ENCODE peak calls at places on chromosomes 7 and 10, in five cellular contexts. B, H, V, S and N are unnamed samples. For H3K36me3 and H3K9me3, the result is how much of the 10 kb centered on the place peaks cover.

GRCh38 chr7:610531-611280 is 91.1 kb upstream of the PDGFA start:
- DNase-seq in B (no peak), H (no peak), V (no peak), S (no peak), N (peak)

GRCh38 chr7:83427929-83428328 is 221.0 kb downstream of the SEMA3E start:
- DNase-seq in B (no peak), H (no peak), V (no peak), S (no peak), N (no peak)

GRCh38 chr7:155505422-155505793 is 41.0 kb downstream of the CNPY1 start:
- DNase-seq in B (no peak), H (no peak), V (no peak), S (no peak), N (no peak)

GRCh38 chr7:149854611-149855367 is 16.6 kb downstream of the ZNF862 start:
- DNase-seq in B (no peak), H (peak), V (no peak), S (peak), N (peak)

GRCh38 chr7:8035647-8036518 is 67.3 kb downstream of the GLCCI1 start:
- DNase-seq in B (no peak), H (no peak), V (no peak), S (no peak), N (no peak)

GRCh38 chr7:7719235-7719634 is 828 bp upstream of the RPA3 start:
- DNase-seq in B (no peak), H (no peak), V (no peak), S (peak), N (peak)

GRCh38 chr10:36256905-36257304 is 614.8 kb upstream of the FZD8 start:
- DNase-seq in B (no peak), H (no peak), V (no peak), S (no peak), N (no peak)

GRCh38 chr7:55021053-55021452 is 2.2 kb downstream of the EGFR start:
- DNase-seq in B (no peak), H (no peak), V (no peak), S (no peak), N (no peak)

GRCh38 chr7:123797673-123798526 is 47.1 kb upstream of the HYAL4 start:
- DNase-seq in B (no peak), H (peak), V (peak), S (peak), N (no peak)

GRCh38 chr10:86599729-86600128 is 54.6 kb upstream of the OPN4 start:
- DNase-seq in B (no peak), H (no peak), V (no peak), S (no peak), N (no peak)

GRCh38 chr10:60896033-60896432 is 48.0 kb downstream of the RHOBTB1 start:
- DNase-seq in B (no peak), H (no peak), V (no peak), S (no peak), N (no peak)

GRCh38 chr10:77073066-77073960 is 564.3 kb downstream of the KCNMA1 start:
- DNase-seq in B (peak), H (no peak), V (no peak), S (peak), N (peak)

GRCh38 chr10:132865851-132866600 is 76.3 kb downstream of the CFAP46 start:
- DNase-seq in B (peak), H (no peak), V (no peak), S (no peak), N (peak)

GRCh38 chr10:52949899-52950298 is 177.3 kb upstream of the MBL2 start:
- DNase-seq in B (no peak), H (no peak), V (no peak), S (no peak), N (no peak)

GRCh38 chr7:265998-266850 is 23.7 kb upstream of the FOXL3 start:
- DNase-seq in B (peak), H (no peak), V (no peak), S (no peak), N (no peak)

GRCh38 chr10:44370731-44371248 is 14.1 kb downstream of the CXCL12 start:
- DNase-seq in B (no peak), H (no peak), V (no peak), S (peak), N (no peak)

GRCh38 chr10:35735412-35735811 is 93.3 kb upstream of the FZD8 start:
- DNase-seq in B (no peak), H (no peak), V (no peak), S (no peak), N (no peak)

GRCh38 chr7:22934473-22935065 is 79.4 kb downstream of the HYCC1 start:
- DNase-seq in B (no peak), H (no peak), V (no peak), S (no peak), N (no peak)

DNA sequence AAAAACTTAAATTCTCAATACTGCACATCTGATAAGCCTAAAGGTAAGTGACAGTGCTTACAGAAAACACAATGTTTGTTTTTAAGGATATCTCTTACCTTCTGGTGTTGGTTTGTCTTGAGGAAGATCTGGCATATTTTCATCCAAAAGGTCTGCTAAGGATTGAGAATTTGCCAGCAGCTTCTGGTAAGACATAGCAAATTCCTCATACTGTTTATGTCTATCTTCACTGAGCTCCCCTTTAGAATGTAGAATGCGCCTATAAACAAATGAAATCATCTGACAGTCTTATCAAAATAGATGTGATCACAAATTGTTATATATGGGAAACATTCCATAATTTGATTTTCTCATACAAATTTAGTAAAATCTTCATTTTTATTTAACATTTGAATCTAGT is 28.7 kb downstream of the UPF2 start:
- DNase-seq in B (no peak), H (no peak), V (no peak), S (no peak), N (no peak)
- H3K36me3 ChIP-seq in B (under half), H (under half), V (under half), S (under half), N (under half)

GRCh38 chr7:99525713-99526440 is 21.4 kb downstream of the ZKSCAN5 start:
- DNase-seq in B (no peak), H (no peak), V (no peak), S (no peak), N (no peak)

GRCh38 chr7:99535667-99536066 is 16.2 kb downstream of the FAM200A start:
- DNase-seq in B (no peak), H (no peak), V (no peak), S (no peak), N (no peak)

GRCh38 chr7:99531354-99531765 is 20.6 kb downstream of the FAM200A start:
- DNase-seq in B (no peak), H (no peak), V (no peak), S (no peak), N (no peak)
- H3K9me3 ChIP-seq in B (under half), H (under half), V (half or more), S (under half), N (under half)

DNA sequence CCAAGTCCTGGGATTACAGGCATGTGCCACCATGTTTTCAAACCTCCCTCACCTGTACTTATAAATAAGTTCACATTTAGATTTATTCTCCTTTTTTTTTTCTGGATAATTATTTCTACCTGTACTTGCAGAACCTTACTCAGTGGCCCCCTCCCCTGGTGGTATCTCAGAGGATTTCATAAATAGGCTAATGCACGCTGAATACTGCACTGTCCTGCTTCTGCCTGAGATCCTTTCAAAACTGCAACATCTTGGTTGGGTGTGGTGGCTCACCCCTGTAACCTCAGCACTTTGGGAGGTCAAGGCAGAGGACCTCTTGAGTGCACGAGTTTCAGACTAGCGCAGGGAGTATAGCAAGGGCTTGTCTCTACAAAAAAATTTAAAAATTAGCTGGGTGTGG is 4.6 kb upstream of the BLVRA start:
- DNase-seq in B (no peak), H (no peak), V (no peak), S (no peak), N (no peak)
- H3K36me3 ChIP-seq in B (under half), H (under half), V (under half), S (under half), N (under half)

DNA sequence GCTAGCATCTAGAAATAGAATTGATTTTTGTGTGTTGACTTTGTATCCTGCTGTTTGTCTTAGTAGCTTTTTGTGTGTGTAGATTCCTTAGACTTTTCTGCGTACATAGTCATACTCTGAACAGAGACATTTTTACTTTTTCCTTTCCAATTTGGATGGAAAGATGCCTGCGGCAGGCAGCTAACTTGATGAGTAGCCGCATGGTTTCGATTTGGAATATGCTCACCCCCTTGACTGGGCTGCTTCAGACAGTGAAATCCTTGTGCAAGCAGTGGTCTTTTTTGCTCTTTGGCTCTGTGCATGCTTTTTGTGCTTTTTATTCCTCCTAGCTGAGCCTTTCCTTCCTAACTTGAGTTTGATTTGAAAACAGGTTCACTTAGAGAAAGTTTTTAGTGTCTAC is 71.8 kb downstream of the HHEX start:
- DNase-seq in B (no peak), H (no peak), V (no peak), S (no peak), N (no peak)
- H3K9me3 ChIP-seq in B (under half), H (under half), V (under half), S (under half), N (under half)

DNA sequence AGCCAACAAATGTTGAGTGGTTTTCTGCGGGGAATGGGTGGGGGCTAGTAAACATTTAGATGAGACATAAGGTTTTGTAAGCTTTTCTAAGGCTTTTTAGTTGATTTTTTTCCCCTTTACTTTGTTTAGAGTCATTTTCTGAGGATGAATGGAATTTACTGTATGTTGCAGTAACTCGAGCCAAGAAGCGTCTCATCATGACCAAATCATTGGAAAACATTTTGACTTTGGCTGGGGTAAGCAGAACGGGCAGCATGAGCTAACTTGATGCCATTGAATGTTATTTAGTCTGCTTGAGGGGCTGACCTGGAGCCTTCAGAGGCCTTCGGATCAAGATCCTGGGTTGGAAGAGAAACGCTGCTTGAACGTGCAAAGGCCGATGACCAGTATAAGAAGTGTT is 37.3 kb downstream of the FBH1 start:
- DNase-seq in B (no peak), H (no peak), V (no peak), S (no peak), N (no peak)
- H3K36me3 ChIP-seq in B (half or more), H (under half), V (half or more), S (under half), N (under half)

DNA sequence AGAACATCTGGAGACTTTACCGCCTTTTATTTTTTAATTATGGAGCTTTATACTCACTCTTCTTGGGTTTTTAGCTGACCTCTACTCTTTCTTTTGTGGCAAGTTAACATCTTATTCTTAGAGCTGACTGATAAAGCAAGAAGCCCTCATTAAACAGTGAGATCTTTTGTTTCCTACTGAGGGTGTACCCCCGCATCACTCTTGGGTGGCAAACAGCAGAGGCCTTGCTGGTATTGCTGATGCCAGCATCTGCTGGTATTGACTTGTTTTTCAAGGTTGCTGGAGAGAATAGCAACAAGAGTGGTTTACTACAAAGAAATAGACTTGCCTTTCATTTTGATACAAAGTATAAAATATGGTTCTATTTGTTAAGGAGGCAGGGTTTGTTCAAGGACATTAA is 154.7 kb downstream of the ARID5B start:
- DNase-seq in B (no peak), H (no peak), V (no peak), S (no peak), N (no peak)
- H3K9me3 ChIP-seq in B (under half), H (under half), V (under half), S (under half), N (under half)

GRCh38 chr10:112159469-112159868 is 24.1 kb downstream of the GPAM start:
- DNase-seq in B (no peak), H (no peak), V (no peak), S (no peak), N (no peak)
- H3K36me3 ChIP-seq in B (half or more), H (under half), V (half or more), S (under half), N (half or more)

GRCh38 chr7:64294701-64295420 is 18.9 kb upstream of the ZNF736 start:
- DNase-seq in B (no peak), H (peak), V (no peak), S (no peak), N (no peak)
- H3K9me3 ChIP-seq in B (under half), H (under half), V (under half), S (under half), N (under half)

GRCh38 chr10:73759512-73760115 is 15.4 kb downstream of the SEC24C start:
- DNase-seq in B (no peak), H (peak), V (no peak), S (peak), N (no peak)

GRCh38 chr10:73758704-73759511 is 14.7 kb downstream of the SEC24C start:
- DNase-seq in B (no peak), H (no peak), V (no peak), S (no peak), N (no peak)

GRCh38 chr10:73768881-73769280 is 13.0 kb upstream of the CHCHD1 start:
- DNase-seq in B (no peak), H (no peak), V (no peak), S (no peak), N (no peak)

GRCh38 chr10:73763343-73763742 is 18.5 kb upstream of the CHCHD1 start:
- DNase-seq in B (no peak), H (no peak), V (no peak), S (no peak), N (no peak)

DNA sequence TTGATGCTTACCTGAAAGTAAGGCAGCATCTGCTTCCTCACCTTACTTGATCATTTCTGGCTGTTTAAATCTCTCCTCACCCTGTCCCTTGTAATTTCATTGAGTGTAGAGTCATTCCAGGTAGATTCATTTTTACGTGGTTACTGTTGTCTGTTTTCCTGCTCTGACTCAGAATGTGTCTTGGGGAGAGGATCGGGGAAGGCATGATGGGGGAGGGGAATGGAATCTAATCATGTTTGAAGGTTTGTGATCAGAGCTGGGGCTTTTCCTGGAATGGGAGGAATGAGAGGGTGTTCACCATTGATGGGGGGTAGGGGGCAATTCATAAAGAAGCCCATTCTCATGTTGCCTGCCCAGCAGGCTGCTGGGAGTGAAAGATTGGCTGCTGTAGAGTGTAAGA is 18.7 kb downstream of the SEC24C start:
- DNase-seq in B (no peak), H (no peak), V (no peak), S (no peak), N (no peak)
- H3K36me3 ChIP-seq in B (half or more), H (half or more), V (half or more), S (under half), N (half or more)